ENCODE peak calls at places on chromosomes 12 and 14, in four cellular contexts. R is GM12865, D is psoas muscle, L is A549. N is an unnamed sample.

GRCh38 chr14:92740440-92740839 is 8.0 kb downstream of the LGMN start:
- DNase-seq in L (no peak), D (no peak), R (peak), N (no peak)

GRCh38 chr12:67754933-67755697 is 106.6 kb downstream of the DYRK2 start:
- DNase-seq in L (no peak), D (no peak), R (peak), N (no peak)

GRCh38 chr12:19867970-19868369 is 428.7 kb downstream of the AEBP2 start:
- DNase-seq in R (no peak), D (no peak), L (no peak), N (no peak)

GRCh38 chr14:76373456-76373855 is 2.5 kb upstream of the ESRRB start:
- DNase-seq in D (no peak), R (no peak), L (no peak), N (no peak)

GRCh38 chr12:127280393-127281275 is 986.3 kb upstream of the TMEM132C start:
- DNase-seq in D (peak), L (peak), R (peak), N (peak)

GRCh38 chr12:43551971-43552559 is at the start of gene ADAMTS20:
- DNase-seq in D (no peak), L (no peak), R (no peak), N (no peak)

GRCh38 chr12:81888341-81888740 is 129.2 kb upstream of the PPFIA2 start:
- DNase-seq in D (no peak), R (no peak), L (no peak), N (no peak)

GRCh38 chr14:28300356-28300755 is 466.2 kb upstream of the FOXG1 start:
- DNase-seq in L (no peak), D (no peak), R (no peak), N (no peak)

GRCh38 chr14:101232340-101233015 is 328.8 kb upstream of the DIO3 start:
- DNase-seq in L (no peak), D (peak), R (no peak), N (no peak)

GRCh38 chr12:12559699-12560296 is 2.9 kb downstream of the DUSP16 start:
- DNase-seq in D (no peak), L (no peak), R (no peak), N (no peak)

GRCh38 chr14:103113303-103113702 is 10.0 kb upstream of the TNFAIP2 start:
- DNase-seq in L (no peak), D (no peak), R (no peak), N (no peak)

GRCh38 chr12:123475256-123475703 is 17.3 kb downstream of the SNRNP35 start:
- DNase-seq in R (no peak), D (no peak), L (no peak), N (no peak)

GRCh38 chr14:53912121-53912520 is 44.5 kb downstream of the BMP4 start:
- DNase-seq in L (no peak), D (no peak), R (no peak), N (no peak)

GRCh38 chr12:57614178-57614947 is 3.1 kb downstream of the ARHGEF25 start:
- DNase-seq in L (peak), D (peak), R (peak), N (peak)

GRCh38 chr14:44279357-44279756 is 227.7 kb downstream of the FSCB start:
- DNase-seq in L (no peak), D (no peak), R (no peak), N (no peak)

GRCh38 chr12:62128186-62128965 is 131.8 kb upstream of the USP15 start:
- DNase-seq in L (no peak), R (no peak), D (no peak), N (no peak)

GRCh38 chr14:102248121-102248520 is 56.8 kb downstream of the MOK start:
- DNase-seq in L (no peak), D (no peak), R (no peak), N (no peak)

N was measured in GM20000.